ENCODE peak calls at places on chromosomes 13 and 19, in five cellular contexts. One of them, this sample, is unnamed.

GRCh38 chr19:54704928-54705327 is 19.3 kb upstream of the KIR3DL3 start:
- DNase-seq in OCI-LY7: no peak
- DNase-seq in amygdala: no peak
- DNase-seq in non-pigmented ciliary epithelial cell: no peak
- DNase-seq in uterus: no peak
- DNase-seq in this sample: no peak

GRCh38 chr19:15417699-15418098 is 1.1 kb downstream of the AKAP8L start:
- DNase-seq in OCI-LY7: peak
- DNase-seq in amygdala: no peak
- DNase-seq in non-pigmented ciliary epithelial cell: no peak
- DNase-seq in uterus: no peak
- DNase-seq in this sample: no peak

GRCh38 chr19:40147693-40148347 is 43.4 kb upstream of the MAP3K10 start:
- DNase-seq in OCI-LY7: no peak
- DNase-seq in amygdala: no peak
- DNase-seq in non-pigmented ciliary epithelial cell: peak
- DNase-seq in uterus: no peak
- DNase-seq in this sample: no peak

GRCh38 chr19:30924670-30925069 is 424.6 kb downstream of the TSHZ3 start:
- DNase-seq in OCI-LY7: no peak
- DNase-seq in amygdala: no peak
- DNase-seq in non-pigmented ciliary epithelial cell: no peak
- DNase-seq in uterus: no peak
- DNase-seq in this sample: no peak

GRCh38 chr19:20999731-21000352 is 20.6 kb upstream of the ZNF430 start:
- DNase-seq in OCI-LY7: peak
- DNase-seq in amygdala: peak
- DNase-seq in non-pigmented ciliary epithelial cell: peak
- DNase-seq in uterus: peak
- DNase-seq in this sample: peak

GRCh38 chr13:75978815-75979214 is 342.7 kb downstream of the LMO7 start:
- DNase-seq in OCI-LY7: no peak
- DNase-seq in amygdala: no peak
- DNase-seq in non-pigmented ciliary epithelial cell: no peak
- DNase-seq in uterus: no peak
- DNase-seq in this sample: no peak

GRCh38 chr19:29872224-29872731 is 60.5 kb downstream of the CCNE1 start:
- DNase-seq in OCI-LY7: no peak
- DNase-seq in amygdala: no peak
- DNase-seq in non-pigmented ciliary epithelial cell: no peak
- DNase-seq in uterus: no peak
- DNase-seq in this sample: no peak

GRCh38 chr13:72643339-72643989 is 84.0 kb downstream of the MZT1 start:
- DNase-seq in OCI-LY7: peak
- DNase-seq in amygdala: peak
- DNase-seq in non-pigmented ciliary epithelial cell: no peak
- DNase-seq in uterus: no peak
- DNase-seq in this sample: peak

GRCh38 chr13:57546942-57547341 is 84.6 kb upstream of the PCDH17 start:
- DNase-seq in OCI-LY7: no peak
- DNase-seq in amygdala: no peak
- DNase-seq in non-pigmented ciliary epithelial cell: no peak
- DNase-seq in uterus: no peak
- DNase-seq in this sample: no peak

GRCh38 chr13:111158136-111158805 is 43.2 kb downstream of the ARHGEF7 start:
- DNase-seq in OCI-LY7: no peak
- DNase-seq in amygdala: no peak
- DNase-seq in non-pigmented ciliary epithelial cell: no peak
- DNase-seq in uterus: no peak
- DNase-seq in this sample: no peak

GRCh38 chr19:12224676-12225075 is 61.8 kb downstream of the ZNF136 start:
- DNase-seq in OCI-LY7: no peak
- DNase-seq in amygdala: no peak
- DNase-seq in non-pigmented ciliary epithelial cell: no peak
- DNase-seq in uterus: no peak
- DNase-seq in this sample: no peak

GRCh38 chr19:17479325-17479791 is 9.0 kb downstream of the SLC27A1 start:
- DNase-seq in OCI-LY7: no peak
- DNase-seq in amygdala: no peak
- DNase-seq in non-pigmented ciliary epithelial cell: no peak
- DNase-seq in uterus: no peak
- DNase-seq in this sample: no peak

GRCh38 chr19:38952395-38953165 is 21.8 kb downstream of the MRPS12 start:
- DNase-seq in OCI-LY7: peak
- DNase-seq in amygdala: no peak
- DNase-seq in non-pigmented ciliary epithelial cell: no peak
- DNase-seq in uterus: no peak
- DNase-seq in this sample: no peak

GRCh38 chr19:31378404-31378803 is 29.2 kb upstream of the TSHZ3 start:
- DNase-seq in OCI-LY7: no peak
- DNase-seq in amygdala: no peak
- DNase-seq in non-pigmented ciliary epithelial cell: peak
- DNase-seq in uterus: peak
- DNase-seq in this sample: no peak

GRCh38 chr13:96844195-96844594 is 150.1 kb downstream of the OXGR1 start:
- DNase-seq in OCI-LY7: no peak
- DNase-seq in amygdala: no peak
- DNase-seq in non-pigmented ciliary epithelial cell: no peak
- DNase-seq in uterus: no peak
- DNase-seq in this sample: no peak

GRCh38 chr13:49986471-49986870 is 10.4 kb upstream of the TRIM13 start:
- DNase-seq in OCI-LY7: no peak
- DNase-seq in amygdala: no peak
- DNase-seq in non-pigmented ciliary epithelial cell: no peak
- DNase-seq in uterus: no peak
- DNase-seq in this sample: no peak

GRCh38 chr19:30029721-30030510 is 87.9 kb downstream of the URI1 start:
- DNase-seq in OCI-LY7: no peak
- DNase-seq in amygdala: no peak
- DNase-seq in non-pigmented ciliary epithelial cell: peak
- DNase-seq in uterus: no peak
- DNase-seq in this sample: no peak

GRCh38 chr13:30111810-30112209 is 195.5 kb downstream of the KATNAL1 start:
- DNase-seq in OCI-LY7: peak
- DNase-seq in amygdala: no peak
- DNase-seq in non-pigmented ciliary epithelial cell: no peak
- DNase-seq in uterus: no peak
- DNase-seq in this sample: no peak

GRCh38 chr13:45142440-45143345 is 22.4 kb downstream of the GTF2F2 start:
- DNase-seq in OCI-LY7: no peak
- DNase-seq in amygdala: no peak
- DNase-seq in non-pigmented ciliary epithelial cell: no peak
- DNase-seq in uterus: no peak
- DNase-seq in this sample: no peak

GRCh38 chr19:57321746-57322145 is 1.5 kb downstream of the ZNF543 start:
- DNase-seq in OCI-LY7: no peak
- DNase-seq in amygdala: no peak
- DNase-seq in non-pigmented ciliary epithelial cell: no peak
- DNase-seq in uterus: no peak
- DNase-seq in this sample: no peak

GRCh38 chr13:38862443-38862842 is 128.2 kb downstream of the STOML3 start:
- DNase-seq in OCI-LY7: no peak
- DNase-seq in amygdala: no peak
- DNase-seq in non-pigmented ciliary epithelial cell: no peak
- DNase-seq in uterus: no peak
- DNase-seq in this sample: no peak

GRCh38 chr13:113782472-113782871 is 23.4 kb downstream of the TMEM255B start:
- DNase-seq in OCI-LY7: no peak
- DNase-seq in amygdala: no peak
- DNase-seq in non-pigmented ciliary epithelial cell: no peak
- DNase-seq in uterus: no peak
- DNase-seq in this sample: no peak

GRCh38 chr13:44396963-44397580 is 23.4 kb downstream of the SERP2 start:
- DNase-seq in OCI-LY7: no peak
- DNase-seq in amygdala: no peak
- DNase-seq in non-pigmented ciliary epithelial cell: peak
- DNase-seq in uterus: peak
- DNase-seq in this sample: no peak

GRCh38 chr19:29811125-29812079 is at the start of gene CCNE1:
- DNase-seq in OCI-LY7: peak
- DNase-seq in amygdala: peak
- DNase-seq in non-pigmented ciliary epithelial cell: no peak
- DNase-seq in uterus: peak
- DNase-seq in this sample: peak

GRCh38 chr13:114222461-114222968 is 12.2 kb upstream of the CDC16 start:
- DNase-seq in OCI-LY7: no peak
- DNase-seq in amygdala: no peak
- DNase-seq in non-pigmented ciliary epithelial cell: no peak
- DNase-seq in uterus: no peak
- DNase-seq in this sample: no peak

GRCh38 chr19:39474139-39474620 is 6.5 kb upstream of the TIMM50 start:
- DNase-seq in OCI-LY7: peak
- DNase-seq in amygdala: peak
- DNase-seq in non-pigmented ciliary epithelial cell: no peak
- DNase-seq in uterus: peak
- DNase-seq in this sample: peak

GRCh38 chr13:39407138-39407537 is 195.9 kb downstream of the LHFPL6 start:
- DNase-seq in OCI-LY7: no peak
- DNase-seq in amygdala: no peak
- DNase-seq in non-pigmented ciliary epithelial cell: no peak
- DNase-seq in uterus: no peak
- DNase-seq in this sample: no peak

GRCh38 chr13:21741396-21741795 is 70.5 kb downstream of the FGF9 start:
- DNase-seq in OCI-LY7: no peak
- DNase-seq in amygdala: no peak
- DNase-seq in non-pigmented ciliary epithelial cell: no peak
- DNase-seq in uterus: no peak
- DNase-seq in this sample: no peak

GRCh38 chr19:55440411-55441105 is 2.5 kb downstream of the SHISA7 start:
- DNase-seq in OCI-LY7: no peak
- DNase-seq in amygdala: no peak
- DNase-seq in non-pigmented ciliary epithelial cell: no peak
- DNase-seq in uterus: no peak
- DNase-seq in this sample: no peak

GRCh38 chr19:49570997-49571676 is 9.2 kb downstream of the NOSIP start:
- DNase-seq in OCI-LY7: peak
- DNase-seq in amygdala: no peak
- DNase-seq in non-pigmented ciliary epithelial cell: no peak
- DNase-seq in uterus: no peak
- DNase-seq in this sample: no peak

GRCh38 chr19:4730740-4731171 is 7.1 kb upstream of the DPP9 start:
- DNase-seq in OCI-LY7: peak
- DNase-seq in amygdala: no peak
- DNase-seq in non-pigmented ciliary epithelial cell: no peak
- DNase-seq in uterus: no peak
- DNase-seq in this sample: peak

GRCh38 chr13:40503966-40504591 is 162.4 kb downstream of the FOXO1 start:
- DNase-seq in OCI-LY7: no peak
- DNase-seq in amygdala: no peak
- DNase-seq in non-pigmented ciliary epithelial cell: peak
- DNase-seq in uterus: no peak
- DNase-seq in this sample: no peak

GRCh38 chr19:58055483-58055874 is 3.6 kb upstream of the ZNF135 start:
- DNase-seq in OCI-LY7: no peak
- DNase-seq in amygdala: no peak
- DNase-seq in non-pigmented ciliary epithelial cell: no peak
- DNase-seq in uterus: no peak
- DNase-seq in this sample: no peak

GRCh38 chr13:40966298-40966697 is 52.8 kb downstream of the ELF1 start:
- DNase-seq in OCI-LY7: no peak
- DNase-seq in amygdala: no peak
- DNase-seq in non-pigmented ciliary epithelial cell: no peak
- DNase-seq in uterus: no peak
- DNase-seq in this sample: no peak

GRCh38 chr13:76709851-76710250 is 176.4 kb downstream of the KCTD12 start:
- DNase-seq in OCI-LY7: no peak
- DNase-seq in amygdala: no peak
- DNase-seq in non-pigmented ciliary epithelial cell: no peak
- DNase-seq in uterus: no peak
- DNase-seq in this sample: no peak

GRCh38 chr13:50125556-50126377 is 110.5 kb downstream of the KCNRG start:
- DNase-seq in OCI-LY7: peak
- DNase-seq in amygdala: peak
- DNase-seq in non-pigmented ciliary epithelial cell: no peak
- DNase-seq in uterus: peak
- DNase-seq in this sample: peak